ENCODE peak calls at places on chromosomes 3 and 15, in four cellular contexts. One of them, this sample, is unnamed.

GRCh38 chr15:84634228-84634837 is 19.8 kb downstream of the WDR73 start:
- DNase-seq in RWPE1: no peak
- DNase-seq in choroid plexus epithelial cell: no peak
- DNase-seq in WTC11: no peak
- DNase-seq in this sample: no peak

GRCh38 chr3:126083138-126083445 is 832 bp downstream of the SLC41A3 start:
- DNase-seq in RWPE1: peak
- DNase-seq in choroid plexus epithelial cell: no peak
- DNase-seq in WTC11: no peak
- DNase-seq in this sample: no peak

GRCh38 chr15:28942521-28943035 is 56.8 kb downstream of the APBA2 start:
- DNase-seq in RWPE1: no peak
- DNase-seq in choroid plexus epithelial cell: no peak
- DNase-seq in WTC11: no peak
- DNase-seq in this sample: no peak

GRCh38 chr15:81296218-81296617 is 27.7 kb downstream of the STARD5 start:
- DNase-seq in RWPE1: no peak
- DNase-seq in choroid plexus epithelial cell: no peak
- DNase-seq in WTC11: no peak
- DNase-seq in this sample: no peak

GRCh38 chr15:38320181-38320580 is 67.5 kb downstream of the SPRED1 start:
- DNase-seq in RWPE1: no peak
- DNase-seq in choroid plexus epithelial cell: peak
- DNase-seq in WTC11: no peak
- DNase-seq in this sample: no peak

GRCh38 chr15:79035111-79035601 is 55.4 kb downstream of the RASGRF1 start:
- DNase-seq in RWPE1: peak
- DNase-seq in choroid plexus epithelial cell: peak
- DNase-seq in WTC11: no peak
- DNase-seq in this sample: no peak

GRCh38 chr15:82197734-82198594 is 64.6 kb downstream of the EFL1 start:
- DNase-seq in RWPE1: peak
- DNase-seq in choroid plexus epithelial cell: peak
- DNase-seq in WTC11: peak
- DNase-seq in this sample: peak

GRCh38 chr15:99455796-99456160 is 110.0 kb upstream of the MEF2A start:
- DNase-seq in RWPE1: no peak
- DNase-seq in choroid plexus epithelial cell: no peak
- DNase-seq in WTC11: no peak
- DNase-seq in this sample: no peak

GRCh38 chr3:25047058-25047457 is 381.0 kb upstream of the RARB start:
- DNase-seq in RWPE1: no peak
- DNase-seq in choroid plexus epithelial cell: peak
- DNase-seq in WTC11: no peak
- DNase-seq in this sample: no peak

GRCh38 chr3:174355505-174355904 is 503.6 kb upstream of the NAALADL2 start:
- DNase-seq in RWPE1: no peak
- DNase-seq in choroid plexus epithelial cell: peak
- DNase-seq in WTC11: no peak
- DNase-seq in this sample: no peak

GRCh38 chr3:189001559-189001958 is 170.2 kb upstream of the TPRG1 start:
- DNase-seq in RWPE1: peak
- DNase-seq in choroid plexus epithelial cell: peak
- DNase-seq in WTC11: no peak
- DNase-seq in this sample: no peak

GRCh38 chr15:77515613-77516012 is 94.9 kb downstream of the HMG20A start:
- DNase-seq in RWPE1: no peak
- DNase-seq in choroid plexus epithelial cell: no peak
- DNase-seq in WTC11: no peak
- DNase-seq in this sample: no peak

GRCh38 chr3:126982125-126982521 is 792 bp upstream of the PLXNA1 start:
- DNase-seq in RWPE1: no peak
- DNase-seq in choroid plexus epithelial cell: peak
- DNase-seq in WTC11: no peak
- DNase-seq in this sample: no peak

GRCh38 chr3:193665370-193665989 is 72.5 kb downstream of the OPA1 start:
- DNase-seq in RWPE1: peak
- DNase-seq in choroid plexus epithelial cell: peak
- DNase-seq in WTC11: no peak
- DNase-seq in this sample: no peak

GRCh38 chr15:76711351-76711827 is 193.8 kb downstream of the SCAPER start:
- DNase-seq in RWPE1: no peak
- DNase-seq in choroid plexus epithelial cell: no peak
- DNase-seq in WTC11: no peak
- DNase-seq in this sample: no peak

GRCh38 chr3:138849541-138849940 is 14.8 kb upstream of the PIK3CB start:
- DNase-seq in RWPE1: no peak
- DNase-seq in choroid plexus epithelial cell: no peak
- DNase-seq in WTC11: no peak
- DNase-seq in this sample: no peak

GRCh38 chr3:72346526-72346926 is 501.7 kb downstream of the SHQ1 start:
- DNase-seq in RWPE1: peak
- DNase-seq in choroid plexus epithelial cell: peak
- DNase-seq in WTC11: no peak
- DNase-seq in this sample: no peak

GRCh38 chr15:74200394-74200793 is 2.2 kb downstream of the STRA6 start:
- DNase-seq in RWPE1: peak
- DNase-seq in choroid plexus epithelial cell: peak
- DNase-seq in WTC11: no peak
- DNase-seq in this sample: no peak

GRCh38 chr3:102092617-102093466 is 243.5 kb downstream of the NFKBIZ start:
- DNase-seq in RWPE1: no peak
- DNase-seq in choroid plexus epithelial cell: peak
- DNase-seq in WTC11: no peak
- DNase-seq in this sample: no peak

GRCh38 chr3:159263750-159264561 is 462.1 kb downstream of the MFSD1 start:
- DNase-seq in RWPE1: peak
- DNase-seq in choroid plexus epithelial cell: peak
- DNase-seq in WTC11: peak
- DNase-seq in this sample: peak

GRCh38 chr3:177516130-177517011 is 319.1 kb upstream of the TBL1XR1 start:
- DNase-seq in RWPE1: no peak
- DNase-seq in choroid plexus epithelial cell: peak
- DNase-seq in WTC11: no peak
- DNase-seq in this sample: no peak

GRCh38 chr3:99714146-99714545 is 75.8 kb downstream of the COL8A1 start:
- DNase-seq in RWPE1: no peak
- DNase-seq in choroid plexus epithelial cell: peak
- DNase-seq in WTC11: no peak
- DNase-seq in this sample: no peak

GRCh38 chr15:90598053-90598577 is 68.4 kb downstream of the CRTC3 start:
- DNase-seq in RWPE1: no peak
- DNase-seq in choroid plexus epithelial cell: peak
- DNase-seq in WTC11: peak
- DNase-seq in this sample: no peak

GRCh38 chr3:33318709-33319380 is 41.6 kb downstream of the FBXL2 start:
- DNase-seq in RWPE1: no peak
- DNase-seq in choroid plexus epithelial cell: peak
- DNase-seq in WTC11: no peak
- DNase-seq in this sample: no peak

GRCh38 chr15:32905481-32905880 is 187.7 kb downstream of the GREM1 start:
- DNase-seq in RWPE1: no peak
- DNase-seq in choroid plexus epithelial cell: no peak
- DNase-seq in WTC11: no peak
- DNase-seq in this sample: no peak

GRCh38 chr15:52252781-52253180 is 42.8 kb downstream of the MYO5C start:
- DNase-seq in RWPE1: peak
- DNase-seq in choroid plexus epithelial cell: peak
- DNase-seq in WTC11: no peak
- DNase-seq in this sample: no peak

GRCh38 chr15:52103217-52104207 is 9.1 kb downstream of the BCL2L10 start:
- DNase-seq in RWPE1: peak
- DNase-seq in choroid plexus epithelial cell: peak
- DNase-seq in WTC11: no peak
- DNase-seq in this sample: no peak

GRCh38 chr15:48470096-48470495 is 138.9 kb downstream of the DUT start:
- DNase-seq in RWPE1: no peak
- DNase-seq in choroid plexus epithelial cell: peak
- DNase-seq in WTC11: no peak
- DNase-seq in this sample: no peak

GRCh38 chr3:33687406-33688010 is 30.5 kb downstream of the CLASP2 start:
- DNase-seq in RWPE1: peak
- DNase-seq in choroid plexus epithelial cell: peak
- DNase-seq in WTC11: no peak
- DNase-seq in this sample: no peak

GRCh38 chr15:58268746-58269145 is 130.6 kb downstream of the AQP9 start:
- DNase-seq in RWPE1: no peak
- DNase-seq in choroid plexus epithelial cell: no peak
- DNase-seq in WTC11: no peak
- DNase-seq in this sample: no peak

GRCh38 chr15:98154863-98155262 is 194.4 kb downstream of the ARRDC4 start:
- DNase-seq in RWPE1: peak
- DNase-seq in choroid plexus epithelial cell: peak
- DNase-seq in WTC11: no peak
- DNase-seq in this sample: no peak

GRCh38 chr15:77599899-77600298 is 32.8 kb downstream of the LINGO1 start:
- DNase-seq in RWPE1: peak
- DNase-seq in choroid plexus epithelial cell: peak
- DNase-seq in WTC11: peak
- DNase-seq in this sample: no peak

GRCh38 chr3:31699309-31699953 is 166.7 kb downstream of the STT3B start:
- DNase-seq in RWPE1: no peak
- DNase-seq in choroid plexus epithelial cell: no peak
- DNase-seq in WTC11: no peak
- DNase-seq in this sample: no peak

GRCh38 chr3:40268708-40269524 is 40.6 kb upstream of the EIF1B start:
- DNase-seq in RWPE1: no peak
- DNase-seq in choroid plexus epithelial cell: no peak
- DNase-seq in WTC11: no peak
- DNase-seq in this sample: no peak

GRCh38 chr3:97956051-97956450 is 16.2 kb downstream of the RIOX2 start:
- DNase-seq in RWPE1: no peak
- DNase-seq in choroid plexus epithelial cell: no peak
- DNase-seq in WTC11: no peak
- DNase-seq in this sample: no peak

GRCh38 chr15:101152914-101153313 is 98.9 kb downstream of the CHSY1 start:
- DNase-seq in RWPE1: no peak
- DNase-seq in choroid plexus epithelial cell: no peak
- DNase-seq in WTC11: peak
- DNase-seq in this sample: peak

GRCh38 chr3:147049901-147050300 is 356.4 kb downstream of the ZIC4 start:
- DNase-seq in RWPE1: no peak
- DNase-seq in choroid plexus epithelial cell: peak
- DNase-seq in WTC11: no peak
- DNase-seq in this sample: no peak

GRCh38 chr3:128503164-128503651 is 10.2 kb upstream of the GATA2 start:
- DNase-seq in RWPE1: no peak
- DNase-seq in choroid plexus epithelial cell: peak
- DNase-seq in WTC11: no peak
- DNase-seq in this sample: no peak
- TF ChIP-seq CTCF in RWPE1: no peak
- TF ChIP-seq CTCF in choroid plexus epithelial cell: peak
- TF ChIP-seq CTCF in WTC11: no peak
- TF ChIP-seq CTCF in this sample: no peak

DNA sequence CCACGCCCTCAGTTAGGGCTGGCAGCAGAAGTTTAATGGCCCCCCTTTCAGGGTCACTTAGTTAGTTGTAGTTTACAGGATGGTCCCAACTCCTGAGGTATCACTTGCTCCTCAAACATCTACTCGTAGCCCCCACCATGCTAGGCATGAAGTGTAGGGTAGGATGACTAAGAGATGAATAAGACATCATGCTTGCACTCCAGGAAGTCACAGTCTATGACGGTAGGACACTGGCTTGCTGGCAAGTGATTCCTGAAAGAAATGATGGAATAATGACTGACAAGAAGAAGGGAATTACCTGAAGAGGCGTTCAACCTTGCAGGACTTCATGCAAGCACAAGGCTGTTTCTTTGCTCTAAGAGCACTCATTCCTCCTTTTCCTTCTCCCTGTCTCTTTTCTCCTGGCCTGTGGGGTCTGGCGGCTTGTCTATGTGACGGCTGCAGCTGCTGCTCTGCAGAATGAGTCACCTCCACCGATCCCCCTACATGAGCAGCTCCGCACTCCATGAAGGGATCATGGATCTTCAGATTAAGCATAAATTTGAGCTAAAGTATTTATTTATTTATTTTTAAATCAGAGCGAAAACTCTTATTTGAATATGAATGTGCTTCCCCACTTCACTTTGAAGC is 82.9 kb upstream of the BOC start:
- DNase-seq in RWPE1: no peak
- DNase-seq in choroid plexus epithelial cell: no peak
- DNase-seq in WTC11: no peak
- DNase-seq in this sample: no peak
- TF ChIP-seq CTCF in RWPE1: no peak
- TF ChIP-seq CTCF in choroid plexus epithelial cell: no peak
- TF ChIP-seq CTCF in WTC11: no peak
- TF ChIP-seq CTCF in this sample: no peak

GRCh38 chr3:50321844-50322385 is 630 bp downstream of the HYAL2 start:
- DNase-seq in RWPE1: no peak
- DNase-seq in choroid plexus epithelial cell: no peak
- DNase-seq in WTC11: no peak
- DNase-seq in this sample: peak
- TF ChIP-seq CTCF in RWPE1: peak
- TF ChIP-seq CTCF in choroid plexus epithelial cell: peak
- TF ChIP-seq CTCF in WTC11: peak
- TF ChIP-seq CTCF in this sample: peak

DNA sequence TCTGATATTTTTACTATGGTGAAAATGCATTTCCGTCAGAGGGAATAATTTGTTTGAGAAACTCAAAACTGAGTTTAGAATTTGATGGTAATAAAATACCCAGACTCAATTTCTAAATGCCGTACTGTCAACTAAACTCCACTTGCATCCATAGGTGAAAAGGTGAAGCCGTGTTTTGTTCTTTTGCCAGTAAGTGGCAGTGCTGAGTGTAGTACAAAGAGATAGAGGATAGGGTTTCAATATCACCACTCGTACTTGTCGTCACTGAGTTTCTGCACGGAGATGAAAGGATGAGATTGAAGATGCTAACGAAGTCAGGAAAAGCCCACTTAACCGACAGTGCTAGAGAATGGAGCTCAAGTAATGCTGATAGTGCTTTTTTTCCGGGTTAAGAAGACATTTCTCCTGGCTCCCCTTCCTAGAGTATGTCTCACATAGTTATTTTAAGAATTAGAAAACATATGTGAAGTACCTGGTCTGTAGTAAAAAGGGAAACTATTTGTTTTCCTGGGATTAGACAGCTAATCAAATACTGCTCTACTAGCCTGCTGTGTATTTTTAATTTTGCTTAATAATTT is 345.1 kb downstream of the IL5RA start:
- DNase-seq in RWPE1: no peak
- DNase-seq in choroid plexus epithelial cell: no peak
- DNase-seq in WTC11: no peak
- DNase-seq in this sample: no peak
- TF ChIP-seq CTCF in RWPE1: no peak
- TF ChIP-seq CTCF in choroid plexus epithelial cell: no peak
- TF ChIP-seq CTCF in WTC11: no peak
- TF ChIP-seq CTCF in this sample: no peak

GRCh38 chr3:16319307-16319706 is 54.3 kb downstream of the OXNAD1 start:
- DNase-seq in RWPE1: no peak
- DNase-seq in choroid plexus epithelial cell: no peak
- DNase-seq in WTC11: peak
- DNase-seq in this sample: peak
- TF ChIP-seq CTCF in RWPE1: no peak
- TF ChIP-seq CTCF in choroid plexus epithelial cell: peak
- TF ChIP-seq CTCF in WTC11: peak
- TF ChIP-seq CTCF in this sample: peak

This sample was measured in endothelial cell.